ENCODE peak calls at places on chromosomes 12 and 14, in ten cellular contexts. One of them, this sample, is unnamed.

GRCh38 chr12:88544991-88545684 is 35.1 kb downstream of the KITLG start:
- DNase-seq in breast epithelium: no peak
- DNase-seq in progenitor cell of endocrine pancreas: no peak
- DNase-seq in B cell: no peak
- DNase-seq in neural progenitor cell: no peak
- DNase-seq in GM12864: no peak
- DNase-seq in fibroblast of the aortic adventitia: no peak
- DNase-seq in GM13977: no peak
- DNase-seq in mucosa of descending colon: no peak
- DNase-seq in AG04449: no peak
- DNase-seq in this sample: no peak

GRCh38 chr12:76356094-76356493 is 7.9 kb upstream of the BBS10 start:
- DNase-seq in breast epithelium: no peak
- DNase-seq in progenitor cell of endocrine pancreas: no peak
- DNase-seq in B cell: no peak
- DNase-seq in neural progenitor cell: no peak
- DNase-seq in GM12864: no peak
- DNase-seq in fibroblast of the aortic adventitia: no peak
- DNase-seq in GM13977: no peak
- DNase-seq in mucosa of descending colon: no peak
- DNase-seq in AG04449: no peak
- DNase-seq in this sample: no peak

GRCh38 chr12:27285395-27285794 is 41.3 kb downstream of the STK38L start:
- DNase-seq in breast epithelium: no peak
- DNase-seq in progenitor cell of endocrine pancreas: no peak
- DNase-seq in B cell: no peak
- DNase-seq in neural progenitor cell: peak
- DNase-seq in GM12864: no peak
- DNase-seq in fibroblast of the aortic adventitia: peak
- DNase-seq in GM13977: no peak
- DNase-seq in mucosa of descending colon: no peak
- DNase-seq in AG04449: no peak
- DNase-seq in this sample: no peak

GRCh38 chr12:3520168-3520567 is 29.2 kb downstream of the PRMT8 start:
- DNase-seq in breast epithelium: no peak
- DNase-seq in progenitor cell of endocrine pancreas: no peak
- DNase-seq in B cell: peak
- DNase-seq in neural progenitor cell: no peak
- DNase-seq in GM12864: no peak
- DNase-seq in fibroblast of the aortic adventitia: no peak
- DNase-seq in GM13977: no peak
- DNase-seq in mucosa of descending colon: peak
- DNase-seq in AG04449: no peak
- DNase-seq in this sample: no peak

GRCh38 chr12:45010051-45010450 is 40.8 kb downstream of the DBX2 start:
- DNase-seq in breast epithelium: no peak
- DNase-seq in progenitor cell of endocrine pancreas: no peak
- DNase-seq in B cell: no peak
- DNase-seq in neural progenitor cell: no peak
- DNase-seq in GM12864: no peak
- DNase-seq in fibroblast of the aortic adventitia: peak
- DNase-seq in GM13977: no peak
- DNase-seq in mucosa of descending colon: no peak
- DNase-seq in AG04449: no peak
- DNase-seq in this sample: no peak

GRCh38 chr12:124518051-124518932 is 49.1 kb downstream of the NCOR2 start:
- DNase-seq in breast epithelium: peak
- DNase-seq in progenitor cell of endocrine pancreas: no peak
- DNase-seq in B cell: no peak
- DNase-seq in neural progenitor cell: peak
- DNase-seq in GM12864: no peak
- DNase-seq in fibroblast of the aortic adventitia: peak
- DNase-seq in GM13977: no peak
- DNase-seq in mucosa of descending colon: peak
- DNase-seq in AG04449: peak
- DNase-seq in this sample: no peak

GRCh38 chr12:42873401-42873800 is 283.9 kb upstream of the PRICKLE1 start:
- DNase-seq in breast epithelium: no peak
- DNase-seq in progenitor cell of endocrine pancreas: no peak
- DNase-seq in B cell: no peak
- DNase-seq in neural progenitor cell: no peak
- DNase-seq in GM12864: no peak
- DNase-seq in fibroblast of the aortic adventitia: peak
- DNase-seq in GM13977: no peak
- DNase-seq in mucosa of descending colon: no peak
- DNase-seq in AG04449: no peak
- DNase-seq in this sample: no peak

GRCh38 chr14:90820958-90821357 is 4.7 kb upstream of the TTC7B start:
- DNase-seq in breast epithelium: no peak
- DNase-seq in progenitor cell of endocrine pancreas: no peak
- DNase-seq in B cell: no peak
- DNase-seq in neural progenitor cell: no peak
- DNase-seq in GM12864: no peak
- DNase-seq in fibroblast of the aortic adventitia: peak
- DNase-seq in GM13977: peak
- DNase-seq in mucosa of descending colon: no peak
- DNase-seq in AG04449: no peak
- DNase-seq in this sample: peak

GRCh38 chr12:42296503-42297109 is 29.3 kb downstream of the ZCRB1 start:
- DNase-seq in breast epithelium: no peak
- DNase-seq in progenitor cell of endocrine pancreas: no peak
- DNase-seq in B cell: no peak
- DNase-seq in neural progenitor cell: peak
- DNase-seq in GM12864: no peak
- DNase-seq in fibroblast of the aortic adventitia: peak
- DNase-seq in GM13977: no peak
- DNase-seq in mucosa of descending colon: no peak
- DNase-seq in AG04449: no peak
- DNase-seq in this sample: no peak

GRCh38 chr14:101719708-101720107 is 41.8 kb upstream of the PPP2R5C start:
- DNase-seq in breast epithelium: no peak
- DNase-seq in progenitor cell of endocrine pancreas: no peak
- DNase-seq in B cell: no peak
- DNase-seq in neural progenitor cell: no peak
- DNase-seq in GM12864: no peak
- DNase-seq in fibroblast of the aortic adventitia: no peak
- DNase-seq in GM13977: no peak
- DNase-seq in mucosa of descending colon: no peak
- DNase-seq in AG04449: no peak
- DNase-seq in this sample: peak

GRCh38 chr12:1830981-1831930 is 10.9 kb downstream of the LRTM2 start:
- DNase-seq in breast epithelium: peak
- DNase-seq in progenitor cell of endocrine pancreas: peak
- DNase-seq in B cell: no peak
- DNase-seq in neural progenitor cell: peak
- DNase-seq in GM12864: no peak
- DNase-seq in fibroblast of the aortic adventitia: peak
- DNase-seq in GM13977: peak
- DNase-seq in mucosa of descending colon: peak
- DNase-seq in AG04449: no peak
- DNase-seq in this sample: peak

GRCh38 chr12:108211161-108211560 is 82.1 kb downstream of the WSCD2 start:
- DNase-seq in breast epithelium: no peak
- DNase-seq in progenitor cell of endocrine pancreas: no peak
- DNase-seq in B cell: no peak
- DNase-seq in neural progenitor cell: no peak
- DNase-seq in GM12864: no peak
- DNase-seq in fibroblast of the aortic adventitia: no peak
- DNase-seq in GM13977: no peak
- DNase-seq in mucosa of descending colon: no peak
- DNase-seq in AG04449: no peak
- DNase-seq in this sample: no peak

GRCh38 chr12:54166543-54167499 is 22.0 kb downstream of the SMUG1 start:
- DNase-seq in breast epithelium: no peak
- DNase-seq in progenitor cell of endocrine pancreas: no peak
- DNase-seq in B cell: no peak
- DNase-seq in neural progenitor cell: no peak
- DNase-seq in GM12864: no peak
- DNase-seq in fibroblast of the aortic adventitia: no peak
- DNase-seq in GM13977: no peak
- DNase-seq in mucosa of descending colon: no peak
- DNase-seq in AG04449: no peak
- DNase-seq in this sample: no peak

GRCh38 chr14:54197369-54197768 is 199.4 kb upstream of the CDKN3 start:
- DNase-seq in breast epithelium: no peak
- DNase-seq in progenitor cell of endocrine pancreas: no peak
- DNase-seq in B cell: no peak
- DNase-seq in neural progenitor cell: no peak
- DNase-seq in GM12864: no peak
- DNase-seq in fibroblast of the aortic adventitia: no peak
- DNase-seq in GM13977: no peak
- DNase-seq in mucosa of descending colon: no peak
- DNase-seq in AG04449: no peak
- DNase-seq in this sample: no peak

GRCh38 chr12:109713187-109713984 is at the start of gene FAM222A:
- DNase-seq in breast epithelium: peak
- DNase-seq in progenitor cell of endocrine pancreas: peak
- DNase-seq in B cell: peak
- DNase-seq in neural progenitor cell: peak
- DNase-seq in GM12864: peak
- DNase-seq in fibroblast of the aortic adventitia: peak
- DNase-seq in GM13977: peak
- DNase-seq in mucosa of descending colon: peak
- DNase-seq in AG04449: peak
- DNase-seq in this sample: peak
- TF ChIP-seq CTCF in breast epithelium: peak
- TF ChIP-seq CTCF in progenitor cell of endocrine pancreas: peak
- TF ChIP-seq CTCF in B cell: no peak
- TF ChIP-seq CTCF in neural progenitor cell: no peak
- TF ChIP-seq CTCF in GM12864: no peak
- TF ChIP-seq CTCF in fibroblast of the aortic adventitia: peak
- TF ChIP-seq CTCF in GM13977: no peak
- TF ChIP-seq CTCF in mucosa of descending colon: no peak
- TF ChIP-seq CTCF in AG04449: no peak
- TF ChIP-seq CTCF in this sample: no peak

GRCh38 chr12:129237881-129238280 is 384.6 kb downstream of the GLT1D1 start:
- DNase-seq in breast epithelium: no peak
- DNase-seq in progenitor cell of endocrine pancreas: no peak
- DNase-seq in B cell: no peak
- DNase-seq in neural progenitor cell: no peak
- DNase-seq in GM12864: no peak
- DNase-seq in fibroblast of the aortic adventitia: no peak
- DNase-seq in GM13977: no peak
- DNase-seq in mucosa of descending colon: no peak
- DNase-seq in AG04449: no peak
- DNase-seq in this sample: no peak
- TF ChIP-seq CTCF in breast epithelium: no peak
- TF ChIP-seq CTCF in progenitor cell of endocrine pancreas: no peak
- TF ChIP-seq CTCF in B cell: no peak
- TF ChIP-seq CTCF in neural progenitor cell: peak
- TF ChIP-seq CTCF in GM12864: no peak
- TF ChIP-seq CTCF in fibroblast of the aortic adventitia: no peak
- TF ChIP-seq CTCF in GM13977: no peak
- TF ChIP-seq CTCF in mucosa of descending colon: no peak
- TF ChIP-seq CTCF in AG04449: no peak
- TF ChIP-seq CTCF in this sample: no peak

GRCh38 chr12:94261781-94262180 is 113.4 kb downstream of the PLXNC1 start:
- DNase-seq in breast epithelium: no peak
- DNase-seq in progenitor cell of endocrine pancreas: no peak
- DNase-seq in B cell: no peak
- DNase-seq in neural progenitor cell: no peak
- DNase-seq in GM12864: no peak
- DNase-seq in fibroblast of the aortic adventitia: peak
- DNase-seq in GM13977: no peak
- DNase-seq in mucosa of descending colon: no peak
- DNase-seq in AG04449: no peak
- DNase-seq in this sample: no peak

GRCh38 chr12:94261119-94261518 is 112.7 kb downstream of the PLXNC1 start:
- DNase-seq in breast epithelium: no peak
- DNase-seq in progenitor cell of endocrine pancreas: no peak
- DNase-seq in B cell: no peak
- DNase-seq in neural progenitor cell: peak
- DNase-seq in GM12864: no peak
- DNase-seq in fibroblast of the aortic adventitia: no peak
- DNase-seq in GM13977: no peak
- DNase-seq in mucosa of descending colon: no peak
- DNase-seq in AG04449: no peak
- DNase-seq in this sample: no peak

GRCh38 chr12:94263011-94263786 is 114.8 kb downstream of the PLXNC1 start:
- DNase-seq in breast epithelium: no peak
- DNase-seq in progenitor cell of endocrine pancreas: no peak
- DNase-seq in B cell: peak
- DNase-seq in neural progenitor cell: no peak
- DNase-seq in GM12864: peak
- DNase-seq in fibroblast of the aortic adventitia: peak
- DNase-seq in GM13977: peak
- DNase-seq in mucosa of descending colon: no peak
- DNase-seq in AG04449: no peak
- DNase-seq in this sample: peak

GRCh38 chr12:94263905-94264655 is 115.7 kb downstream of the PLXNC1 start:
- DNase-seq in breast epithelium: no peak
- DNase-seq in progenitor cell of endocrine pancreas: no peak
- DNase-seq in B cell: no peak
- DNase-seq in neural progenitor cell: peak
- DNase-seq in GM12864: no peak
- DNase-seq in fibroblast of the aortic adventitia: peak
- DNase-seq in GM13977: no peak
- DNase-seq in mucosa of descending colon: no peak
- DNase-seq in AG04449: no peak
- DNase-seq in this sample: no peak

GRCh38 chr12:94262228-94263010 is 114.0 kb downstream of the PLXNC1 start:
- DNase-seq in breast epithelium: peak
- DNase-seq in progenitor cell of endocrine pancreas: no peak
- DNase-seq in B cell: peak
- DNase-seq in neural progenitor cell: no peak
- DNase-seq in GM12864: peak
- DNase-seq in fibroblast of the aortic adventitia: peak
- DNase-seq in GM13977: peak
- DNase-seq in mucosa of descending colon: peak
- DNase-seq in AG04449: peak
- DNase-seq in this sample: peak
- TF ChIP-seq CTCF in breast epithelium: no peak
- TF ChIP-seq CTCF in progenitor cell of endocrine pancreas: no peak
- TF ChIP-seq CTCF in B cell: no peak
- TF ChIP-seq CTCF in neural progenitor cell: no peak
- TF ChIP-seq CTCF in GM12864: no peak
- TF ChIP-seq CTCF in fibroblast of the aortic adventitia: no peak
- TF ChIP-seq CTCF in GM13977: no peak
- TF ChIP-seq CTCF in mucosa of descending colon: no peak
- TF ChIP-seq CTCF in AG04449: no peak
- TF ChIP-seq CTCF in this sample: no peak

DNA sequence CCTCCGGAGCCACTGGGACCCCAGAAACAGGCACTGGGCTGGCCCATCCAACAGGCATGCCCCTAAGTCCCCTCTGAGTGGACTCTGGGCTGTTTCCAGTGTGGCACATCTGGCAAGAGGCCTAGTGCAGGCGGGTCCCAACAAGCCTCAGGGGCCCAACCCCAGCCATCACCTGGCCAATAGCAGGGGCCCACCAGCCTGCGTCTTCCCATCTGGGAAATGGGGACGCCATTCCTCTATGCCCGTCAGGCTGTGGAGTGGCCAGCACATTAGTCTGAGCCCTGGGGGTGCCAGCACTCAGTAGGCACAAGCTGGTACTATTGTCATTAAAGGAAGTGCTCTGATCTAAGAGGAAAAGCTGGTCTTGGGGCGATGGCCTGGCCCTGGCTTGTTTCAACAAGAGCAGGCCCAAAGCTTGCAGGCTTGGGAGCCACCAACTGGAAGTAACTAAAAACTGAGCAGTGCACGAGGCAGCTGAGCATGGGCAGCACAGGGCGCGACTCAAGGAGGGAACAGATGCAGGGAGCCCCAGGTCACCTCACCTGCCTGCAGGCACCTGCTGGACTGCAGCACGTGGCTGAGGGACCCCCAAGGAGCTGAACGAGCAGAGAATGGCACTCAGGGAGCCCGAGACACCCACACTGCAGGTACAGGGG is 8.4 kb downstream of the DEGS2 start:
- DNase-seq in breast epithelium: no peak
- DNase-seq in progenitor cell of endocrine pancreas: no peak
- DNase-seq in B cell: no peak
- DNase-seq in neural progenitor cell: no peak
- DNase-seq in GM12864: no peak
- DNase-seq in fibroblast of the aortic adventitia: no peak
- DNase-seq in GM13977: no peak
- DNase-seq in mucosa of descending colon: no peak
- DNase-seq in AG04449: no peak
- DNase-seq in this sample: no peak
- TF ChIP-seq CTCF in breast epithelium: no peak
- TF ChIP-seq CTCF in progenitor cell of endocrine pancreas: no peak
- TF ChIP-seq CTCF in B cell: no peak
- TF ChIP-seq CTCF in neural progenitor cell: no peak
- TF ChIP-seq CTCF in GM12864: no peak
- TF ChIP-seq CTCF in fibroblast of the aortic adventitia: no peak
- TF ChIP-seq CTCF in GM13977: no peak
- TF ChIP-seq CTCF in mucosa of descending colon: no peak
- TF ChIP-seq CTCF in AG04449: no peak
- TF ChIP-seq CTCF in this sample: no peak